ENCODE peak calls at places on chromosomes 6 and 20, in five cellular contexts. L, P, R, O and S are unnamed samples.

GRCh38 chr6:110356778-110357177 is 1.4 kb downstream of the METTL24 start:
- DNase-seq in L (no peak), P (no peak), R (no peak), O (no peak), S (no peak)

GRCh38 chr6:40356242-40356910 is 230.8 kb downstream of the LRFN2 start:
- DNase-seq in L (no peak), P (no peak), R (no peak), O (peak), S (no peak)

GRCh38 chr6:26224940-26225847 is 138.0 kb downstream of the HFE start:
- DNase-seq in L (no peak), P (peak), R (no peak), O (peak), S (peak)

GRCh38 chr20:51327251-51327841 is 215.2 kb downstream of the NFATC2 start:
- DNase-seq in L (no peak), P (peak), R (no peak), O (peak), S (peak)

GRCh38 chr20:8535403-8536003 is 403.4 kb downstream of the PLCB1 start:
- DNase-seq in L (peak), P (no peak), R (peak), O (no peak), S (peak)

GRCh38 chr20:30487947-30488926 is 769.2 kb upstream of the DEFB115 start:
- DNase-seq in L (no peak), P (no peak), R (no peak), O (no peak), S (no peak)

GRCh38 chr6:138088307-138088744 is 18.9 kb downstream of the PERP start:
- DNase-seq in L (peak), P (peak), R (no peak), O (peak), S (peak)

GRCh38 chr20:13910492-13910891 is 79.9 kb downstream of the SEL1L2 start:
- DNase-seq in L (no peak), P (no peak), R (no peak), O (no peak), S (no peak)

GRCh38 chr6:90425161-90425641 is 128.6 kb upstream of the BACH2 start:
- DNase-seq in L (no peak), P (no peak), R (no peak), O (no peak), S (no peak)

GRCh38 chr6:85726206-85726605 is 83.5 kb upstream of the SYNCRIP start:
- DNase-seq in L (no peak), P (no peak), R (peak), O (no peak), S (peak)

GRCh38 chr20:4483481-4483880 is 238.2 kb upstream of the PRND start:
- DNase-seq in L (no peak), P (no peak), R (no peak), O (peak), S (peak)

GRCh38 chr20:4484431-4485057 is 237.2 kb upstream of the PRND start:
- DNase-seq in L (no peak), P (no peak), R (no peak), O (no peak), S (no peak)

GRCh38 chr20:4482378-4482777 is 239.3 kb upstream of the PRND start:
- DNase-seq in L (no peak), P (no peak), R (no peak), O (no peak), S (no peak)

GRCh38 chr20:4480104-4480503 is 241.6 kb upstream of the PRND start:
- DNase-seq in L (no peak), P (no peak), R (no peak), O (no peak), S (no peak)

DNA sequence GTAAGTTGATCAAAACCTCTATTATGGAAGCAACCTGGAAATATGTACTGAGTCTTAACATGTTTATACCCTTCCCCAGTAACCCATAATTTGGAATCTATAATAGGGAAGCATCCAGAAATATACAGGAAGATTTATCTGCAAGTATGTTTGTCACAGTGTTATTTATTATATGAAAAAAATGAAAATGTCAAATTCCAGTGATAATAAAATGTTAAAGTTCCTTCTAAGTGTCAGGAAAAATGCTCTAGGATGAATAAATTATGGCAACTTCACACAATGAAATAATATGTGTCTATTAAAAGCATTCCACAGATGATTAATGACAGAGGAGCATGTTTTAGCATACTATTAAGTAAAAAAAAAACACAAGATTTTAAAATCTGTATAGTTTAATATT is 237.7 kb upstream of the PRND start:
- DNase-seq in L (no peak), P (no peak), R (no peak), O (no peak), S (no peak)
- H3K27ac ChIP-seq in L (no peak), P (no peak), R (no peak), O (no peak), S (peak)

GRCh38 chr20:15859061-15859460 is 714.2 kb downstream of the KIF16B start:
- DNase-seq in L (no peak), P (no peak), R (peak), O (no peak), S (no peak)
- H3K4me2 ChIP-seq in L (no peak), P (no peak), R (peak), O (no peak), S (no peak)

DNA sequence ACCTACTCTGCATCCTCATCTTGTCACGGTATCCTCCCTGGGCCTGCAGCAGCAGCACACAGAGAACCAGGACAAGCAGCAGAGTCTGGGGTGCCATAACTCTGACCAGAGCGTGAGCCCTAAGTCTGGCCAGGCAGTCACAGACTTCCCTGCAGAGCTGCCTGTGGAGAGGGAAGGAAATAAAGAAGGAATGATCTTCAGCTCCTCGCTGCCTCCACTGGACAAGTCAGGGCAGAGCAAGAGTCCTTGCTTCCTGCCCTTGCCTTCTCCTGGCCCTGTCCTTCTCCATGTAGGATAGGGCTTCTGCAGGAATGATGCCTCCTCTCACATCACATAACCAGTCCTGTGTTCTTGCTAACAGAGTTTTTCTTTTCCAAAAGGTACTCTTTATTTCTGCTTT is 15.9 kb upstream of the WFDC11 start:
- DNase-seq in L (no peak), P (peak), R (no peak), O (peak), S (peak)
- TF ChIP-seq CTCF in L (no peak), P (no peak), R (no peak), O (peak), S (peak)

GRCh38 chr20:17841751-17842191 is 126.8 kb downstream of the SNX5 start:
- DNase-seq in L (no peak), P (no peak), R (no peak), O (no peak), S (no peak)
- H3K27ac ChIP-seq in L (no peak), P (no peak), R (no peak), O (no peak), S (no peak)